ENCODE peak calls at places on chromosomes 6 and 20, in five cellular contexts. P is RWPE2, V is stomach, Q is mesenchymal stem cell, S is tibial artery. C is an unnamed sample.

GRCh38 chr20:31781945-31782344 is 37.2 kb upstream of the MYLK2 start:
- DNase-seq in P (no peak), V (no peak), Q (peak; percentile 35), S (no peak), C (no peak)

GRCh38 chr20:957544-957943 is 41.4 kb upstream of the ANGPT4 start:
- DNase-seq in P (no peak), V (no peak), Q (peak; percentile 6), S (no peak), C (no peak)

GRCh38 chr6:143097224-143097795 is 36.6 kb downstream of the AIG1 start:
- DNase-seq in P (no peak), V (no peak), Q (no peak), S (no peak), C (no peak)

GRCh38 chr20:23120936-23121765 is 35.0 kb upstream of the CD93 start:
- DNase-seq in P (peak; percentile 42), V (no peak), Q (no peak), S (peak; percentile 63), C (peak; percentile 44)

GRCh38 chr20:61560361-61560853 is 308.3 kb downstream of the CDH4 start:
- DNase-seq in P (no peak), V (no peak), Q (no peak), S (no peak), C (no peak)

GRCh38 chr20:57043091-57043490 is 223.3 kb downstream of the BMP7 start:
- DNase-seq in P (peak; percentile 43), V (no peak), Q (no peak), S (no peak), C (no peak)

GRCh38 chr6:154509421-154510143 is 903 bp downstream of the CNKSR3 start:
- DNase-seq in P (peak; percentile 58), V (peak; percentile 37), Q (peak; percentile 56), S (peak; percentile 64), C (peak; percentile 82)

GRCh38 chr20:61185841-61186601 is 66.0 kb upstream of the CDH4 start:
- DNase-seq in P (peak; percentile 98), V (no peak), Q (peak; percentile 98), S (no peak), C (no peak)

GRCh38 chr6:63418741-63419140 is 99.0 kb upstream of the LGSN start:
- DNase-seq in P (no peak), V (no peak), Q (no peak), S (no peak), C (peak; percentile 66)

GRCh38 chr6:120096861-120097260 is 747.3 kb upstream of the MAN1A1 start:
- DNase-seq in P (no peak), V (no peak), Q (peak; percentile 61), S (no peak), C (no peak)

GRCh38 chr20:16569218-16570153 is 3.8 kb downstream of the KIF16B start:
- DNase-seq in P (no peak), V (no peak), Q (no peak), S (no peak), C (no peak)

GRCh38 chr20:59628171-59628570 is 23.8 kb downstream of the PHACTR3 start:
- DNase-seq in P (peak; percentile 73), V (no peak), Q (no peak), S (no peak), C (no peak)

DNA sequence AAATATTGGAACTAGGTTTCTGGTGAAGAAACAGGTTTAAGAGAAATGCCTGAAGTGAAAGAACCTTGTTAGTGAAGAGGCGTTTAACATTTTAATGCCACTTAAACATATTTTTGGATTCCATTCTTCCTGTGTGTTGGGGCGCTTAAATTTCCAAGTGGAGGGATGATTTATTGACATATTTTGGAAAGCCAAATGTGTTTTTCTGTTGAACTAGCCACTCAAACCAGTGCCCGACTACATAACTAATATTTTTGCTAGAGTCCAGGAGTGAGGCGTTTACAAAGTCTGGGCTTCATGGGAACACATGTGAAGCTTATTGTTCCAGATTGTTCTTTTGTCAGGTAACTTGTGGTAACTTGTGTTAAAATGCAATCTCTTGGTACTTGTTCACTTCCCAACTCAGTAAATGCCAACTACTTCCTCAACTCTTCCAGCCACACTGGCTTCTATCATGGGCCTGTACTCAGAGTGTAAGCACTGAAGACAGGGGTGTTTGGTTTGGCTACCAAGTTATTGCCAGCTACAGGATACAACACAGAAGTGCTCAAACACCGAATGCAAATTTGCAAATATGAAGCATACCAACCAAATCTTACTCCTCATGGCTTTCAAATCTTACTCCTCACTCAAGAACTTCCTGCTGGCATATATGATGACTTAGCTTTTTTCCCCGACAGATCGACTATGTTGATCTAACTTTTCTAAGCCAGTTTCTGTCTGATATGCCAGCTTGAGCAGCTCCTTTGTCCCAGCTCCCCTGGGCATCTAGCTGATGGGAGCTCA is 2.0 kb upstream of the ZNFX1 start:
- DNase-seq in P (no peak), V (no peak), Q (peak; percentile 22), S (no peak), C (no peak)
- H3K4me1 ChIP-seq in P (peaks cover 61% of the 10 kb centered on the region), V (peaks cover 51% of the 10 kb centered on the region), Q (peaks cover 15% of the 10 kb centered on the region), S (peaks cover 26% of the 10 kb centered on the region), C (no peaks in the 10 kb centered on the region)

DNA sequence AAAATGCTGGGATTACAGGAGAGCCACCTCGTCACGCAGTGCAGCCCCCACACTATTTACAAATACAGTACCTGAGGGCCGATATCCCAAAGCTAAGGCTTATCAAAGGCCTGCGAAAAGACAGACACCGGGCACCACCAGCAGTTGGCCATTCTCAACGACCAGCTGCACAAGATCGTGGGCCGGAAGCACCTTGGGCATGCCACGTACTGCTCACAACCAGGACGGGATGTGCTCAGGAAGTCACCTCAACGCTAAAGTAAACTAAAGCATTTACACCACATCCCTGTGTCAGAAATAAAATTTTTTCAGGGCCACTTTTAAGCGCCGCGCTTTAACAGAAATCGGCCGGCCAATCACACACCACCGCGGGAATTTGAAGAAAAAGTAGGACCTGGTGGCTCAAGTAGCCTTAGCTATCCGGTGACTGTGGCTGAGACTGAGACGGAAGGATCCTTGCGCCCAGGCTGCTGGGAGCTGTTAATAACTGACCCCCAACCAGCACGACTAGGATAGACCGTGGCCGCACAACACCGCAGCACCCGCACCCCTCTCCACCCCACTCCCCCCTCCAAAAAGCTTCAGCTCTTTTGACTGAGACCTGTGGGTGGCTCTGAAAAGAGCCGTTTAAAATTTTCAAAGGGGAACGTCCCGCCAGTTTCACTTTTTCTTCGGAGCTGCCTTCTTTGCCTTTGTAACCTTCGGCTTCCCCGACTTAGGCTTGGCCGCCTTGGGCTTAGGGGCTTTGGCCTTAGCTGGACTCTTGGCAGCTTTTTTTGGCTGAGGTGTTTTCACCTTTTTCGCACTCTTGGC is 131.2 kb upstream of the BTN3A2 start:
- DNase-seq in P (peak; percentile 76), V (peak; percentile 58), Q (peak; percentile 81), S (peak; percentile 73), C (peak; percentile 77)
- H3K27ac ChIP-seq in P (peak overlapping the region; percentile 94), V (peak overlapping the region; percentile 87), Q (peak overlapping the region; percentile 56), S (peak overlapping the region; percentile 70), C (no peak overlapping the region)

DNA sequence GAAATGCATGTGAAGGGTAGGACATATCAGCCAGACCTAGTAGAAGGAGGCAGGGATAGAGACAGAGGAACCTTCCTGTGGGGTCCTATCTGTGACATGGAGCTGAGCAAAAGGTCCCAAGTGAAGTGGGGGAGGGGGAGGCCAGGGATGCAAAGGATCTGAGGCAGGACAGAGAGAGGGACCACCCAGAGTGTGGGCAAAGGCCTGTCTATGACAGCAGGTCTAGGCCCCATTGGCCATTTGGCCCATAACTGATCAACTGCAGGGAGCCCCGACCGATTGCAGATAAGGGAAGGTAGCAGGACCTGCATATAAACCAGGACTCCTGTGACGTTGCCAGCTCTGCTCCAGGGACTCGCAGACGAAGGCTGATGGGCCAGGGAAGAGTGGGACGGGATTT is 49.6 kb upstream of the SYNDIG1 start:
- DNase-seq in P (no peak), V (no peak), Q (no peak), S (no peak), C (no peak)
- H3K27me3 ChIP-seq in P (peaks cover 5% of the 10 kb centered on the region), V (no peaks in the 10 kb centered on the region), Q (peaks cover 7% of the 10 kb centered on the region), S (no peaks in the 10 kb centered on the region), C (no peaks in the 10 kb centered on the region)

GRCh38 chr6:1382883-1383728 is 6.3 kb upstream of the FOXF2 start:
- DNase-seq in P (no peak), V (no peak), Q (no peak), S (no peak), C (no peak)

GRCh38 chr6:1382331-1382882 is 7.0 kb upstream of the FOXF2 start:
- DNase-seq in P (no peak), V (no peak), Q (no peak), S (no peak), C (no peak)

GRCh38 chr6:1380625-1381396 is 8.6 kb upstream of the FOXF2 start:
- DNase-seq in P (no peak), V (no peak), Q (no peak), S (no peak), C (no peak)

GRCh38 chr6:1379810-1380198 is 9.6 kb upstream of the FOXF2 start:
- DNase-seq in P (no peak), V (no peak), Q (no peak), S (no peak), C (no peak)

DNA sequence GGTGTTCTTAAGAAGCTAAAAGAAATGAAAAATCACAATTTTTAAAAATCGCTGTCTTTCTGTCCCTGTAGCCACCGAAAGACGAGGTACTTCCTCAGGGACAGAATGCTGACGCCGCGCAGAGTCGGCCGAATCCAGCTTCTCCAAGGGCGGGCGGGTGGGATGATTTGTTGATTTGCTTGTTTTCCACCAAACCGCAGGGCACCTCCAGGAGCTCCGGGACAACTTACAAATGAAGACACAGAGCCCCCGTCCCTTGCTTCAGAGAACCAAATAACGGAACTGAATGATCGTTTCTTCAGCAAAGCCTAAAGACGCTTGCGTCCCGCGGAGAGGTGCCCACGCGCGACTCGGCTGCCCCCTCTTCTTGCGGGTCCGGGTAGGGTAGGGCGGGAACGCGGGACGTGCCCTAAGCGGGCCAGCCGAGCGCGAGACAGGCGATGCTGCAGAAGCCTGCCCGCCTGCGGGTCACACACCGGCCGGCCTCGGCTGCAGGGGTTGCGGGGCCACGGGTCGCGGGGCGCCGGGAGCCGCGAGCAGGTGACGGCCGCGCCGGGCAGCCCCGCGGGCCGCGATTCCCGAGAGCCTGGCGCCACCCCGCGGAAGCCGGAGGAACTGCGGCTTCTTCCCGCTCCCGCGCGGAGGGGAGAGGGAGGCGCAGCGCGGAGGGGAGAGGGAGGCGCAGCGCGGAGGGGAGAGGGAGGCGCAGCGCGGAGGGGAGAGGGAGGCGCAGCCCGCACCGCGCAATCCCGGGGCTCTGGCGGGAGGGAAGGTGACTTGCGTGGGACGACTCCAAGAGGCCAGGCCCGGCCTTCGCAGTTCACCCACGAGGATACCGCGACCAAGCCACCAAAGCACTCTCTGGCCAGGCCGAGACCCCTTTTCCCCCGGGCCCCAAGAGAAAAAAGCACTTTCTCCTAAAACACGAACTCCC is 7.7 kb upstream of the FOXF2 start:
- DNase-seq in P (no peak), V (peak; percentile 69), Q (no peak), S (no peak), C (peak; percentile 84)
- H3K4me1 ChIP-seq in P (no peaks in the 10 kb centered on the region), V (peaks cover 63% of the 10 kb centered on the region), Q (peaks cover 40% of the 10 kb centered on the region), S (peaks cover 48% of the 10 kb centered on the region), C (no peaks in the 10 kb centered on the region)

GRCh38 chr6:159761873-159762680 is at the start of gene ACAT2:
- DNase-seq in P (peak; percentile 97), V (peak; percentile 97), Q (peak; percentile 97), S (peak; percentile 98), C (peak; percentile 98)
- H3K27ac ChIP-seq in P (peak within 1 kb of the TSS; percentile 91), V (peak within 1 kb of the TSS; percentile 100), Q (peak within 1 kb of the TSS; percentile 91), S (peak within 1 kb of the TSS; percentile 95), C (peak within 1 kb of the TSS; percentile 96)

DNA sequence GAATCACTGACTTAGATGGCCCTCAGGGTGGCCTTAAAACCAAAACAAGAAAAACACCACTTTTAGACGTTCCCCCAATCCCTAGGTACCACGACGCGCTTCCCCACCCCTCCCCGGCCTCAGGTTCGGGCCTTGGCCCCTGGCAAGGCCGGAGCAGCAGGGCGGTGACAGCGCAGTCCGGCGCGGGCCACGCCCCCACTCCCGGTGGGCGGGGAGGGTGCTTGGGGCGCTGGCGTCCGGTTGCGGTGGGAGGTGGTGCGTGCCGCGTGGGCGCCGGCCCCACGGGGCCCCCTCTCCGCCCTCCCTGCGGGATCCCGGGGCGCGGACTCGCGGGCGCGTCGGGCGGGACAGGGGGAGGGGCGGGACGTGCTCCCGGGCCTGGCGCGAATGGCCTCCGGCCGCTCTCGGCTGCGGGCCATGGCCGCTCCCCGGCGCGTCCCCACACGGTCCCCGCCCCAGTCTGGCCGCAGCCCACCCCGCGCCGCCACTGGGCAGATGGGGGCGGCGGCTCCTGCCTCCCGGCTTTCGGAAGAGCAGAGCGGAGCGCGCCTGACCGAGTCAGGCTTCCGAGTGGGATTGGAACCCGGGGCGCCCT is 852 bp upstream of the PPP1R3G start:
- DNase-seq in P (no peak), V (no peak), Q (no peak), S (peak; percentile 85), C (peak; percentile 73)
- H3K27me3 ChIP-seq in P (no peaks in the 10 kb centered on the region), V (no peaks in the 10 kb centered on the region), Q (peaks cover 3% of the 10 kb centered on the region), S (no peaks in the 10 kb centered on the region), C (no peaks in the 10 kb centered on the region)